ENCODE peak calls at places on chromosomes 2 and 18, in four cellular contexts. One of them, this sample, is unnamed.

GRCh38 chr2:38602136-38602731 is 494 bp downstream of the HNRNPLL start:
- DNase-seq in HepG2: no peak
- DNase-seq in GM12878: no peak
- DNase-seq in H1: no peak
- DNase-seq in this sample: no peak

GRCh38 chr18:40577255-40577654 is 1377.8 kb upstream of the PIK3C3 start:
- DNase-seq in H1: no peak
- DNase-seq in HepG2: no peak
- DNase-seq in GM12878: no peak
- DNase-seq in this sample: no peak

GRCh38 chr2:216082805-216083204 is 1.1 kb downstream of the TMEM169 start:
- DNase-seq in H1: no peak
- DNase-seq in GM12878: no peak
- DNase-seq in HepG2: peak; percentile 40
- DNase-seq in this sample: no peak

GRCh38 chr2:173402405-173402974 is 47.8 kb downstream of the CDCA7 start:
- DNase-seq in HepG2: peak; percentile 78
- DNase-seq in H1: peak; percentile 58
- DNase-seq in GM12878: peak; percentile 15
- DNase-seq in this sample: peak; percentile 83

GRCh38 chr2:73939419-73939818 is 12.7 kb downstream of the DGUOK start:
- DNase-seq in H1: peak; percentile 7
- DNase-seq in HepG2: no peak
- DNase-seq in GM12878: no peak
- DNase-seq in this sample: no peak

GRCh38 chr2:216665240-216665639 is 30.1 kb downstream of the IGFBP5 start:
- DNase-seq in HepG2: no peak
- DNase-seq in GM12878: no peak
- DNase-seq in H1: no peak
- DNase-seq in this sample: no peak

GRCh38 chr2:23703583-23704385 is 223.1 kb downstream of the ATAD2B start:
- DNase-seq in GM12878: no peak
- DNase-seq in HepG2: no peak
- DNase-seq in H1: no peak
- DNase-seq in this sample: no peak

GRCh38 chr2:7436096-7436906 is 519.1 kb downstream of the RNF144A start:
- DNase-seq in HepG2: no peak
- DNase-seq in GM12878: no peak
- DNase-seq in H1: no peak
- DNase-seq in this sample: no peak

GRCh38 chr18:27061488-27062095 is 123.5 kb downstream of the CHST9 start:
- DNase-seq in GM12878: no peak
- DNase-seq in HepG2: peak; percentile 93
- DNase-seq in H1: no peak
- DNase-seq in this sample: no peak

GRCh38 chr2:169815849-169816248 is 8.9 kb downstream of the METTL5 start:
- DNase-seq in HepG2: peak; percentile 64
- DNase-seq in GM12878: no peak
- DNase-seq in H1: no peak
- DNase-seq in this sample: no peak

GRCh38 chr18:4017479-4017878 is 437.6 kb downstream of the DLGAP1 start:
- DNase-seq in GM12878: no peak
- DNase-seq in H1: peak; percentile 46
- DNase-seq in HepG2: no peak
- DNase-seq in this sample: no peak

GRCh38 chr18:27803957-27804356 is 373.0 kb downstream of the CDH2 start:
- DNase-seq in HepG2: no peak
- DNase-seq in GM12878: no peak
- DNase-seq in H1: no peak
- DNase-seq in this sample: no peak

GRCh38 chr2:226584656-226585055 is 215.0 kb downstream of the IRS1 start:
- DNase-seq in HepG2: peak; percentile 37
- DNase-seq in GM12878: no peak
- DNase-seq in H1: no peak
- DNase-seq in this sample: no peak

GRCh38 chr18:45218436-45218835 is 396.8 kb upstream of the SLC14A2 start:
- DNase-seq in HepG2: no peak
- DNase-seq in GM12878: no peak
- DNase-seq in H1: no peak
- DNase-seq in this sample: no peak

GRCh38 chr2:106282816-106283215 is 88.7 kb upstream of the UXS1 start:
- DNase-seq in HepG2: peak; percentile 27
- DNase-seq in H1: no peak
- DNase-seq in GM12878: no peak
- DNase-seq in this sample: no peak

GRCh38 chr18:3281456-3282400 is 19.8 kb downstream of the MYL12B start:
- DNase-seq in HepG2: peak; percentile 67
- DNase-seq in GM12878: no peak
- DNase-seq in H1: no peak
- DNase-seq in this sample: no peak

GRCh38 chr2:236939751-236940229 is 145.9 kb upstream of the COPS8 start:
- DNase-seq in H1: no peak
- DNase-seq in HepG2: no peak
- DNase-seq in GM12878: no peak
- DNase-seq in this sample: no peak

GRCh38 chr2:212979799-212980198 is 171.6 kb downstream of the IKZF2 start:
- DNase-seq in H1: no peak
- DNase-seq in GM12878: no peak
- DNase-seq in HepG2: no peak
- DNase-seq in this sample: no peak

GRCh38 chr2:208548689-208549088 is 142.1 kb downstream of the PTH2R start:
- DNase-seq in HepG2: no peak
- DNase-seq in H1: no peak
- DNase-seq in GM12878: no peak
- DNase-seq in this sample: no peak

GRCh38 chr2:139033300-139033699 is 253.1 kb upstream of the NXPH2 start:
- DNase-seq in HepG2: no peak
- DNase-seq in H1: no peak
- DNase-seq in GM12878: no peak
- DNase-seq in this sample: no peak

GRCh38 chr2:127985026-127985734 is 42.7 kb downstream of the SAP130 start:
- DNase-seq in HepG2: peak; percentile 95
- DNase-seq in GM12878: no peak
- DNase-seq in H1: no peak
- DNase-seq in this sample: no peak

GRCh38 chr2:120626566-120626965 is 109.1 kb upstream of the GLI2 start:
- DNase-seq in GM12878: no peak
- DNase-seq in HepG2: no peak
- DNase-seq in H1: no peak
- DNase-seq in this sample: no peak

GRCh38 chr2:145007673-145008263 is 487.8 kb upstream of the ZEB2 start:
- DNase-seq in GM12878: no peak
- DNase-seq in H1: no peak
- DNase-seq in HepG2: no peak
- DNase-seq in this sample: no peak

GRCh38 chr2:181106229-181106628 is 125.8 kb downstream of the UBE2E3 start:
- DNase-seq in GM12878: no peak
- DNase-seq in H1: no peak
- DNase-seq in HepG2: no peak
- DNase-seq in this sample: no peak

GRCh38 chr2:163717474-163717873 is 18.3 kb downstream of the FIGN start:
- DNase-seq in GM12878: no peak
- DNase-seq in HepG2: peak; percentile 35
- DNase-seq in H1: no peak
- DNase-seq in this sample: no peak

GRCh38 chr2:219155054-219155644 is 5.5 kb downstream of the NHEJ1 start:
- DNase-seq in GM12878: no peak
- DNase-seq in H1: no peak
- DNase-seq in HepG2: peak; percentile 83
- DNase-seq in this sample: peak; percentile 79

GRCh38 chr2:64230540-64230939 is 86.3 kb upstream of the PELI1 start:
- DNase-seq in H1: no peak
- DNase-seq in HepG2: no peak
- DNase-seq in GM12878: no peak
- DNase-seq in this sample: no peak

GRCh38 chr18:13558132-13558531 is 168.2 kb downstream of the FAM210A start:
- DNase-seq in HepG2: peak; percentile 52
- DNase-seq in GM12878: no peak
- DNase-seq in H1: peak; percentile 34
- DNase-seq in this sample: peak; percentile 18

DNA sequence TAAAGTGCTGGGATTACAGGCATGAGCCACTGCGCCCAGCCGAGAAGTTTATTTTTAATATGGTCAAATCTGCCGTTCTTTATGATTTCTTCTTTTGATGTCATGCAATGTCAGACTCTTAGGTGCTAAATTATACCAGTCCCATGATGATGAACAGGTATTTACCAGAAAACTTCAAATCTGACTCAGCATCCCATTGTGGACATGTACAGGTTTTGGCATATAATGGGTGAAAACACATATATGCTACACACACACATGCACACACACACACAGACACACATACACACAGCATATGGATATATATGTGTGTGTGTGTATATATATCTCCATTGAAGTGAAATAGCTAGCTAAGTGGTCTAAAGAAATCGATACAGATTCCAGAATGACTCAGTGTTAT is 7.4 kb downstream of the PLEK start:
- DNase-seq in HepG2: no peak
- DNase-seq in GM12878: no peak
- DNase-seq in H1: no peak
- DNase-seq in this sample: no peak
- H3K4me3 ChIP-seq in HepG2: no peak overlapping the region
- H3K4me3 ChIP-seq in GM12878: peak overlapping the region; percentile 64
- H3K4me3 ChIP-seq in H1: no peak overlapping the region
- H3K4me3 ChIP-seq in this sample: no peak overlapping the region

DNA sequence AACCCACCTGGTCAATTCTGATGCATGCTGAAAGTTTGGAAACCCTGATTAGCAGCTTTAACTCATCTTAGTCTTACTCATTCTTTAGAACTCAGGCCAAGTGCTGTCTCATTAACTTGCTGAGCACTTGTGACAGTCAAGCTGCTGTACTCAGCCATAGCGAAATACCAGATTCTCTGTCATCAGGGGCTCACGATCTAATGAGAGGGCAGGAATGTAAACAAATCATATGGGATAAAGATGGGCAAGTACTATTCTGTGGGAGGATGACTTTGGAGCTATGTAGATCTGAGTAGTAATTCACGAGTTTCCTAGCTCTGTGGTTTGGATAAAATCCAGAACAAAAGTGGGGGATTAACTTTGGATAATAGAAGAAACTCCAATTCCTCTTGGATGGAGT is 376.6 kb downstream of the HRH4 start:
- DNase-seq in GM12878: no peak
- DNase-seq in H1: no peak
- DNase-seq in HepG2: no peak
- DNase-seq in this sample: no peak
- TF ChIP-seq SUZ12 in GM12878: no peak
- TF ChIP-seq SUZ12 in H1: no peak
- TF ChIP-seq SUZ12 in HepG2: no peak
- TF ChIP-seq SUZ12 in this sample: no peak

GRCh38 chr18:58045265-58046086 is 1.4 kb downstream of the NEDD4L start:
- DNase-seq in HepG2: peak; percentile 41
- DNase-seq in GM12878: no peak
- DNase-seq in H1: no peak
- DNase-seq in this sample: no peak
- H3K9ac ChIP-seq in HepG2: peak overlapping the region; percentile 89
- H3K9ac ChIP-seq in GM12878: peak overlapping the region; percentile 64
- H3K9ac ChIP-seq in H1: no peak overlapping the region
- H3K9ac ChIP-seq in this sample: peak overlapping the region; percentile 86

DNA sequence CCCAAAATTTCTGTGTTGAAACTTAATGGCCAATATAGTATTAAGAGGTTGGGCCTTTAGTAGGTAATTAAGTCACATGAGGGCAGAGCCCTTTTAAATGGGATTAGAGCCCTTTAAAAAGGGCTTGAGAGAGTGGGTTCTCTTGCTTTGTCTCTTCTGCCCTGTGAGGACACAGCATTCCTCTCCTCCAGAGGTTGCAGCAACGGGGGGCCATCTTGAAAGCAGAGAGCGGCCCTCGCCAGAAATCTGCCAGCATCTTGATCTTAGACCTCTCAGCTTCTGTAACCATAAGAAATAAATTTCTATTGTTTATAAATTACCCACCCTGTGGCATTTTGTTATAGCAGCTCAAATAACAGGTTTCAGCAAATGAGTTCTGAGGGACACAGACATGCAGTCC is 305.0 kb upstream of the LRP1B start:
- DNase-seq in HepG2: no peak
- DNase-seq in H1: no peak
- DNase-seq in GM12878: no peak
- DNase-seq in this sample: no peak
- H3K4me3 ChIP-seq in HepG2: no peak overlapping the region
- H3K4me3 ChIP-seq in H1: no peak overlapping the region
- H3K4me3 ChIP-seq in GM12878: no peak overlapping the region
- H3K4me3 ChIP-seq in this sample: no peak overlapping the region

GRCh38 chr2:3446381-3446780 is 66.9 kb downstream of the TRAPPC12 start:
- DNase-seq in HepG2: no peak
- DNase-seq in H1: no peak
- DNase-seq in GM12878: no peak
- DNase-seq in this sample: no peak

GRCh38 chr2:3449936-3450335 is 69.4 kb downstream of the ADI1 start:
- DNase-seq in HepG2: no peak
- DNase-seq in GM12878: no peak
- DNase-seq in H1: no peak
- DNase-seq in this sample: no peak

GRCh38 chr2:3450385-3451031 is 68.8 kb downstream of the ADI1 start:
- DNase-seq in HepG2: no peak
- DNase-seq in H1: no peak
- DNase-seq in GM12878: no peak
- DNase-seq in this sample: no peak

GRCh38 chr2:3447789-3448317 is 68.4 kb downstream of the TRAPPC12 start:
- DNase-seq in H1: no peak
- DNase-seq in GM12878: no peak
- DNase-seq in HepG2: no peak
- DNase-seq in this sample: no peak

DNA sequence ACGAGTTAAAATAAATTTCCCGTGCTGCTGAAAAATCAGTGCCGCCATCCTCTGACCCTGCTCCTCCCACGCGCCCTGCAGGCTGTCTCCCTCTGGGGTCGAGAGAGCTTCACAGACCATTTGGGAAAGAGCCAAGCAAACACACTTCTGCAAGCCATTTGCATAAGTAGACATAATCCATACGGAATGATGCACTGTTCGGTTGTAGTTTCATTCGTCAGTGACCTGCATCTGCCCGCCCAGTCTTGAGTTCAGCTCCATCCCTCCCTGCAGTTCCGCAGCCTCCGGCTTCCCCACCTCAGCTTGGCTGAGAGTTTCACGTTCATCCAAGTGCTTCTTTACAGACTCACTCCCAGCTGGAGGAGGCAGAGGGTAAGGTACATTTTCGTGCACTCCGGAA is 69.6 kb downstream of the TRAPPC12 start:
- DNase-seq in GM12878: no peak
- DNase-seq in H1: no peak
- DNase-seq in HepG2: no peak
- DNase-seq in this sample: no peak
- TF ChIP-seq SUZ12 in GM12878: no peak
- TF ChIP-seq SUZ12 in H1: no peak
- TF ChIP-seq SUZ12 in HepG2: no peak
- TF ChIP-seq SUZ12 in this sample: no peak